ENCODE peak calls at places on chromosome 3, in nine cellular contexts. Y, Z, S, U, D, A, F, I and V are unnamed samples.

GRCh38 chr3:18008706-18009363 is 266.4 kb upstream of the TBC1D5 start:
- DNase-seq in F (no peak), I (peak; percentile 89), D (no peak), Y (no peak), Z (peak; percentile 24), S (no peak), A (no peak), U (no peak), V (peak; percentile 85)

GRCh38 chr3:21894459-21895083 is 143.6 kb upstream of the ZNF385D start:
- DNase-seq in F (no peak), U (no peak), Y (no peak), I (peak; percentile 49), D (no peak), Z (peak; percentile 19), S (no peak), A (peak; percentile 5), V (peak; percentile 53)

GRCh38 chr3:132432639-132433038 is 15.3 kb downstream of the DNAJC13 start:
- DNase-seq in Y (no peak), Z (no peak), S (no peak), A (peak; percentile 13), D (no peak), U (no peak), I (peak; percentile 79), F (peak; percentile 67), V (peak; percentile 90)

GRCh38 chr3:196868297-196868661 is 559 bp downstream of the SENP5 start:
- DNase-seq in S (peak; percentile 17), F (no peak), Y (peak; percentile 36), Z (peak; percentile 6), D (no peak), I (no peak), A (no peak), U (no peak), V (peak; percentile 13)

GRCh38 chr3:153829596-153830170 is 291.5 kb upstream of the ARHGEF26 start:
- DNase-seq in S (no peak), U (no peak), A (no peak), D (no peak), Y (no peak), I (peak; percentile 52), F (no peak), Z (no peak), V (peak; percentile 11)

GRCh38 chr3:21484323-21485154 is 266.5 kb downstream of the ZNF385D start:
- DNase-seq in I (peak; percentile 89), A (peak; percentile 59), Y (peak; percentile 43), U (no peak), F (peak; percentile 44), S (peak; percentile 18), D (peak; percentile 65), Z (peak; percentile 64), V (peak; percentile 80)

GRCh38 chr3:112775011-112775742 is 71.5 kb downstream of the CD200R1L start:
- DNase-seq in I (peak; percentile 88), D (no peak), F (no peak), U (no peak), A (peak; percentile 44), Y (no peak), Z (peak; percentile 23), S (no peak), V (peak; percentile 94)

GRCh38 chr3:37766220-37766605 is 95.5 kb upstream of the CTDSPL start:
- DNase-seq in Z (no peak), D (no peak), S (no peak), F (no peak), Y (no peak), I (no peak), U (no peak), A (no peak), V (no peak)

GRCh38 chr3:196454935-196455334 is 22.7 kb upstream of the UBXN7 start:
- DNase-seq in D (no peak), I (no peak), Y (no peak), S (no peak), F (no peak), Z (no peak), U (no peak), A (no peak), V (peak; percentile 70)

GRCh38 chr3:12578742-12579141 is 21.9 kb downstream of the MKRN2 start:
- DNase-seq in U (no peak), Y (no peak), I (no peak), A (no peak), Z (no peak), D (no peak), F (no peak), S (no peak), V (no peak)

GRCh38 chr3:141280690-141281089 is 49.1 kb downstream of the PXYLP1 start:
- DNase-seq in S (no peak), A (no peak), U (no peak), I (no peak), Z (no peak), Y (no peak), D (no peak), F (peak; percentile 50), V (no peak)

GRCh38 chr3:160180581-160181216 is 44.5 kb upstream of the C3orf80 start:
- DNase-seq in F (no peak), D (no peak), Y (no peak), S (no peak), U (no peak), I (peak; percentile 60), Z (no peak), A (no peak), V (peak; percentile 60)

GRCh38 chr3:17491601-17492000 is 250.8 kb downstream of the TBC1D5 start:
- DNase-seq in I (peak; percentile 72), A (no peak), Y (no peak), S (no peak), U (no peak), F (no peak), Z (no peak), D (no peak), V (peak; percentile 79)

GRCh38 chr3:102060814-102061213 is 211.5 kb downstream of the NFKBIZ start:
- DNase-seq in A (peak; percentile 14), I (no peak), Y (no peak), D (no peak), S (no peak), F (no peak), U (no peak), Z (no peak), V (peak; percentile 28)

GRCh38 chr3:57597240-57597972 is at the start of gene ARF4:
- DNase-seq in Y (peak; percentile 98), U (peak; percentile 97), S (peak; percentile 99), A (peak; percentile 99), D (peak; percentile 99), I (peak; percentile 100), F (peak; percentile 97), Z (peak; percentile 99), V (peak; percentile 99)
- TF ChIP-seq CTCF in Y (peak; percentile 70), U (no peak), S (peak; percentile 23), A (no peak), D (no peak), I (peak; percentile 31), F (no peak), Z (no peak), V (no peak)

GRCh38 chr3:105801397-105801796 is 67.4 kb downstream of the CBLB start:
- DNase-seq in A (no peak), I (no peak), S (no peak), Y (no peak), F (no peak), U (no peak), Z (no peak), D (no peak), V (no peak)

GRCh38 chr3:105802073-105802706 is 66.6 kb downstream of the CBLB start:
- DNase-seq in D (no peak), S (no peak), F (no peak), A (no peak), U (no peak), I (no peak), Y (no peak), Z (no peak), V (peak; percentile 42)

GRCh38 chr3:105800320-105800719 is 68.5 kb downstream of the CBLB start:
- DNase-seq in I (no peak), S (no peak), Z (no peak), D (no peak), F (no peak), A (peak; percentile 25), U (no peak), Y (no peak), V (peak; percentile 63)

GRCh38 chr3:105793040-105793439 is 75.8 kb downstream of the CBLB start:
- DNase-seq in F (no peak), A (no peak), I (peak; percentile 44), D (no peak), Z (no peak), Y (no peak), U (no peak), S (no peak), V (peak; percentile 48)

DNA sequence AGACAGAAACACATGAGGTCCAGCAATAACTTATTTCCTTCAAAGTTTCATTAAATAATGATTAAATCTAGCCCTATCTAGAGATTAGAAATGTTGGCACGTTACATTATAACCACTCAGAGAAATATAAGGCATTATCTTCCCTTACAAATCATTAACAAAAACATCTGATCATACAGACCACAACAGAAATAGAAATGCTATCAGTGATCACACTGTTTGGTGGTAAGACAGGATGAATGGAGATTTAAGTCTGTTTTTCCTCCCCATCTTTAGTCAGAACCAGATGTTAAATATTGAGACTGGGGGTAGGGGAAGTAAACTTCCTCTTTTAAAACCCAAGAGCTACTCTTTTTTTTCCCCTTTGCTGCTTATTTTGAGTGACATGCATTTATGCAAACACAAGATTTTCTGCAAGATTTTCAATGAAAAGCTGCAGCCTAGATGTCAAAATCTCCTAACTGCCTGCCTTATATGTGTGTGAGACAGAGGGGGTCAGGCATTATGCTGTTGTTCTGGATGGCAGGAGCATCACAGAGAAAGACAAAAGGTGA is 70.4 kb downstream of the CBLB start:
- DNase-seq in D (no peak), Y (no peak), Z (no peak), I (no peak), A (no peak), S (no peak), F (no peak), U (no peak), V (peak; percentile 42)
- H3K4me3 ChIP-seq in D (no peak overlapping the region), Y (no peak overlapping the region), Z (no peak overlapping the region), I (no peak overlapping the region), A (no peak overlapping the region), S (no peak overlapping the region), F (no peak overlapping the region), U (no peak overlapping the region), V (no peak overlapping the region)

DNA sequence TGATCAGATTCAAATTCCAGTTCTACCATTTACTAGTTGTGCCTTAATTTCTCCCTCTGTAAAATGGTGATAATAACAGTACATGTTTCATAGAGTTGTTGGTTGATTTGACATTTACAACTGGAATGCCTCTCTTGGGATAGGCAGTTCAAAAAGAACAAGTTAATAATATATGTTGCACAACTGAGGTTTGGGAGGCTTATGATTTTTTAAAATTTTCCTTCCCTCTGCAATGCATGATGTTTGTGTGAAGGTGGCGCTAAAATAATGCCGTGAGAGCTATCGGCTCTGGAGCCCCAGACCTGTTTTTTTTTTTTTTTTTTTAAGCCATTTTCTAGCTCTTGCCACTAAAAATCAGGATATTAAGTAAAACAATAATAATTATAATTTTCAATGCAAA is 18.6 kb downstream of the DNAJB11 start:
- DNase-seq in S (no peak), D (no peak), A (peak; percentile 35), U (no peak), Z (no peak), F (peak; percentile 62), I (peak; percentile 60), Y (no peak), V (peak; percentile 52)
- TF ChIP-seq CTCF in S (peak; percentile 26), D (no peak), A (peak; percentile 48), U (peak; percentile 23), Z (no peak), F (peak; percentile 40), I (peak; percentile 44), Y (peak; percentile 17), V (peak; percentile 39)

GRCh38 chr3:55341502-55342031 is 145.5 kb downstream of the WNT5A start:
- DNase-seq in I (no peak), D (no peak), F (no peak), A (no peak), Z (no peak), S (no peak), Y (no peak), U (no peak), V (peak; percentile 36)

GRCh38 chr3:55339390-55339789 is 147.7 kb downstream of the WNT5A start:
- DNase-seq in Y (no peak), A (no peak), D (no peak), Z (no peak), F (no peak), I (no peak), S (no peak), U (no peak), V (no peak)

GRCh38 chr3:55343486-55344357 is 143.4 kb downstream of the WNT5A start:
- DNase-seq in S (no peak), A (no peak), F (no peak), Y (no peak), D (no peak), U (no peak), Z (no peak), I (no peak), V (peak; percentile 24)
- H3K4me3 ChIP-seq in S (no peak overlapping the region), A (no peak overlapping the region), F (no peak overlapping the region), Y (no peak overlapping the region), D (no peak overlapping the region), U (no peak overlapping the region), Z (no peak overlapping the region), I (no peak overlapping the region), V (no peak overlapping the region)